ENCODE peak calls at places on chromosome 12, in seven cellular contexts. F is activated effector memory CD4-positive, alpha-beta T cell treated with Interleukin-2 at 50 U/mL for 16 hours; N is Ammon's horn; G is A549; M is T1000; A is T-helper 9 cell; S is mucosa of gallbladder. D is an unnamed sample.

GRCh38 chr12:113910751-113911272 is 55.3 kb downstream of the RBM19 start:
- DNase-seq in N (no peak), S (no peak), G (no peak), F (no peak), M (no peak), A (no peak), D (no peak)

GRCh38 chr12:46494424-46494823 is 121.9 kb upstream of the SLC38A2 start:
- DNase-seq in N (no peak), F (no peak), G (no peak), M (no peak), S (no peak), A (no peak), D (no peak)

GRCh38 chr12:2624543-2625266 is 170.1 kb upstream of the FKBP4 start:
- DNase-seq in M (peak), A (no peak), N (no peak), S (no peak), G (no peak), F (no peak), D (no peak)

GRCh38 chr12:120884644-120885043 is 19.5 kb downstream of the SPPL3 start:
- DNase-seq in S (no peak), M (no peak), N (no peak), A (no peak), G (no peak), F (no peak), D (no peak)

GRCh38 chr12:31504625-31505222 is 86.2 kb downstream of the DENND5B start:
- DNase-seq in M (no peak), G (no peak), F (no peak), S (no peak), A (no peak), N (no peak), D (no peak)

GRCh38 chr12:119512772-119513497 is 80.6 kb upstream of the TMEM233 start:
- DNase-seq in N (no peak), M (no peak), S (no peak), A (no peak), G (no peak), F (no peak), D (no peak)

GRCh38 chr12:66516133-66516532 is 162.7 kb downstream of the GRIP1 start:
- DNase-seq in A (no peak), F (no peak), M (no peak), G (no peak), S (no peak), N (no peak), D (no peak)

GRCh38 chr12:50205648-50206047 is 38.5 kb upstream of the CERS5 start:
- DNase-seq in A (no peak), F (no peak), M (no peak), G (no peak), N (no peak), S (no peak), D (no peak)

GRCh38 chr12:27123642-27124041 is 41.3 kb upstream of the C12orf71 start:
- DNase-seq in S (no peak), N (no peak), M (no peak), F (no peak), G (peak), A (no peak), D (no peak)

GRCh38 chr12:123940627-123940966 is 32.0 kb downstream of the CCDC92 start:
- DNase-seq in A (no peak), G (no peak), M (no peak), S (no peak), N (no peak), F (no peak), D (no peak)

GRCh38 chr12:71139153-71139735 is 18.6 kb downstream of the TSPAN8 start:
- DNase-seq in G (no peak), F (no peak), M (no peak), S (peak), A (no peak), N (no peak), D (no peak)

D was measured in activated T-helper 1 cell treated with Interleukin-2 at 50 U/mL for 16 hours.